ENCODE peak calls at places on chromosomes 13 and 19, in four cellular contexts. J, Y, D and V are unnamed samples.

GRCh38 chr13:21240586-21240985 is 64.1 kb downstream of the MRPL57 start:
- DNase-seq in Y (peak), J (no peak), D (no peak), V (peak)

GRCh38 chr13:25587581-25587980 is 215.8 kb downstream of the ATP8A2 start:
- DNase-seq in J (no peak), D (no peak), Y (no peak), V (no peak)

GRCh38 chr19:38277969-38278680 is 13.8 kb downstream of the SPINT2 start:
- DNase-seq in D (peak), J (peak), Y (no peak), V (peak)

GRCh38 chr19:56841194-56841546 is 644 bp upstream of the PEG3 start:
- DNase-seq in D (no peak), Y (no peak), J (no peak), V (no peak)

GRCh38 chr19:31120952-31121351 is 228.3 kb downstream of the TSHZ3 start:
- DNase-seq in D (no peak), J (no peak), Y (no peak), V (no peak)

GRCh38 chr19:41774515-41774980 is 19.2 kb downstream of the CEACAM6 start:
- DNase-seq in J (no peak), Y (no peak), D (no peak), V (no peak)

GRCh38 chr13:111642156-111642767 is 321.8 kb downstream of the TEX29 start:
- DNase-seq in D (no peak), J (no peak), Y (no peak), V (no peak)

GRCh38 chr19:13781547-13781946 is 7.3 kb downstream of the C19orf53 start:
- DNase-seq in Y (no peak), J (peak), D (peak), V (peak)

GRCh38 chr19:19627716-19628498 is at the start of gene LPAR2:
- DNase-seq in Y (no peak), D (peak), J (no peak), V (no peak)

GRCh38 chr19:8476524-8476923 is 25.9 kb downstream of the PRAM1 start:
- DNase-seq in D (no peak), Y (no peak), J (no peak), V (no peak)

GRCh38 chr19:30214651-30215051 is 157.5 kb upstream of the ZNF536 start:
- DNase-seq in J (no peak), Y (no peak), D (no peak), V (no peak)

GRCh38 chr13:27171244-27171829 is at the start of gene USP12:
- DNase-seq in D (peak), J (peak), Y (no peak), V (no peak)

GRCh38 chr19:44718441-44719261 is 19.7 kb downstream of the CEACAM16 start:
- DNase-seq in J (peak), Y (no peak), D (peak), V (no peak)

DNA sequence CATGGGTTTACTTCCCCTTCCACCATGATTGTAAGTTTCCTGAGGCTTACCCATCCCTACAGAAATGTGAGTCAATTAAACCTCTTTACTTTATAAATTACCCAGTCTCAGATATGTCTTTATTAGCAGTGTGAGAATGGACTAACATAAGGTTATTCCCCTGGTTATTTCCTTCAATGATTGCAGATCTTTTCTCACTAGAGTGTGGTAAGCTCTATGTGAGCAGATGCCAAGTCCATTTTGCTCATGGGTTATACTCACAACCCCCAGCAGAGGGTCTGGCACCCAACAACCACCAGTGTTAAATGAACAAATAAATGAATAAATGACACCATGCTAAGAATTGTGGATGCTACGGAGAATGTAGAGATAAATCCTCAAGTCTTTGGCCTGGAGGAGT is 472.8 kb downstream of the LIG4 start:
- DNase-seq in Y (no peak), D (no peak), J (no peak), V (no peak)
- TF ChIP-seq CTCF in Y (no peak), D (no peak), J (no peak), V (no peak)

GRCh38 chr19:18202759-18203407 is 959 bp downstream of the RAB3A start:
- DNase-seq in Y (no peak), J (peak), D (peak), V (no peak)
- TF ChIP-seq CTCF in Y (peak), J (no peak), D (peak), V (peak)

GRCh38 chr19:5324947-5325346 is 15.7 kb downstream of the PTPRS start:
- DNase-seq in D (no peak), Y (no peak), J (no peak), V (no peak)

GRCh38 chr19:5319516-5319915 is 21.1 kb downstream of the PTPRS start:
- DNase-seq in J (no peak), Y (no peak), D (no peak), V (no peak)

GRCh38 chr19:5323475-5323811 is 17.2 kb downstream of the PTPRS start:
- DNase-seq in J (no peak), D (no peak), Y (no peak), V (no peak)

GRCh38 chr19:5321066-5321642 is 19.5 kb downstream of the PTPRS start:
- DNase-seq in D (no peak), J (no peak), Y (no peak), V (no peak)

GRCh38 chr19:5321851-5322681 is 18.5 kb downstream of the PTPRS start:
- DNase-seq in D (peak), J (no peak), Y (no peak), V (no peak)
- TF ChIP-seq CTCF in D (no peak), J (no peak), Y (no peak), V (no peak)

DNA sequence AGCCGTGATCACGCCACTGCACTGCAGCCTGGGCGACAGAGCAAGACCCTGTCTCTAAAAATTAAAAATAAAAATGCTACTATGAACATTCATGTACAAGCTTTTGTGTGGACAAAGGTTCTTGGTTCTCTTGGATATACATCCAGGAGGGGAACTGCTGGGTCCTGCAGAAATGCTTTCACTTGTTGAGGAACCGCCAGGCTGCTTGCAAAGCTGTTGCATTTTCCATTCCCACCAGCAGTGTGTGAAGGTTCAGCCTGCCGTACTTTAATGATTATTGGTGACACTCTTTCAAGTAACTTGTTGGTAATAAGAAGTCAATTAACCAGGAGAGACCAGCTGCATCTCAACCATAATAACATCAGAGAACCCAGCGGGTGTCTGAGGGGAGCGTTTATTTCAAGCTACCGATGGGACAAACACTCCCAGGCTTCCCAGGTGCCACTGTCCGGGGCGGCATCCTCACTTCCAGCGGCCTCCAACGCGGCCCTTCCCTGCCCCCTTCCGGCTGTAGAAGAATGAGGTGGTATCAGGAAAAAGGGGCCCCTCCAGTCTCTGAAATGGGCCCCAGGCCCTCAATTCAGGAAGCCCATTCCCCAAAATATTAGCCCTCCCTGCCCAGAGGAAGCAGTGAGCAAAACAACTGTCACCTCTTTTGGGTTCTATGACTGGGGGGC is 15.2 kb upstream of the PPP1R12C start:
- DNase-seq in Y (no peak), D (no peak), J (no peak), V (no peak)
- TF ChIP-seq CTCF in Y (no peak), D (peak), J (no peak), V (no peak)

DNA sequence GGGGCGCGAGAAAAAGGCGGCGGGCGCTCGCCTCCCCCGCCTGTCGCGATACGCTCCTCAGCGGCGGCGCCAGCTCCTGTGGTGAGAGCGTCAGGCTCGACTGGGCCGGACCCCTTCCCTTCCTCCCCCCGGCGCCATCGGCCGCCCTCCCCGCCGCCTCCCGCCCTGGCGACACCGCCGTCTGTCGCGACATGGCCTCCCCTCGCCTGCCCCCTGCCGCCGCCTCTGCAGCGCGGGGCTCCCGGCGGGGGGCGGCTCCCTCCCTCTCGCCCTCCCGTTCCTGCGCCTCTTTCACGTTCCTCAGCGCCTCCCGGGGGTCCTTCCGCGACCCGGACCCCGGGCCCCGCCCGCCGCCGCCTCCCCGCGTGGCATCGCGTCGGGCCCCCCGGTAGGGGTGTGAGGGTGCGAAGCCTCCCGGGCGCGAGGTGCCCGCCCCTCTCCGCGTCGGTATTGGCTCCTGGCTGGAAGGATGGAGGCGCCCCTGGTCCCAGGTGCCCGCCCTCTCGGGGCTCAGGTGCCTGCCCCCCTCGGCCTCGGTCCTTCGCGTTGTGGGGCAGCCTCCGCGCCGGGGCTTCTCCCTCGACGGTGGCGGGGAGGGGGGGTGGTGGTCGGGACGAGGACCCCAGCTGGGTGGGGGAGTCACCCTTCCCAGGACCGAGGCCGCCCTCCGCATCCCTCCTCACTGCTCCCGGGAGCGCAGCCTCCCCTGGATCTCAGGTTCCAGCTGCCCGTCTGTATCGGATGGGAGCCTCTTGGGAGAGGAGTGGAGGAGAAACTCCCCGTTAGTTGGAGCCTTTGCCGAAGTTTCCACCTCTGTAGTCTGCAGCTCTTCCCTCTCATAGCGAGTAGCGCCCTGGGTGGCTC is 583 bp downstream of the CNOT3 start:
- DNase-seq in J (no peak), D (peak), Y (no peak), V (no peak)
- TF ChIP-seq CTCF in J (no peak), D (no peak), Y (peak), V (no peak)

GRCh38 chr13:99600318-99600717 is 99.0 kb downstream of the TM9SF2 start:
- DNase-seq in D (peak), Y (no peak), J (no peak), V (no peak)
- TF ChIP-seq CTCF in D (peak), Y (no peak), J (no peak), V (no peak)

GRCh38 chr19:53809518-53810186 is 14.5 kb downstream of the NLRP12 start:
- DNase-seq in D (no peak), Y (no peak), J (no peak), V (no peak)

GRCh38 chr19:53810891-53811290 is 13.2 kb downstream of the NLRP12 start:
- DNase-seq in D (no peak), J (no peak), Y (no peak), V (no peak)

GRCh38 chr19:53810187-53810546 is 13.9 kb downstream of the NLRP12 start:
- DNase-seq in J (no peak), D (no peak), Y (no peak), V (no peak)

GRCh38 chr19:53813996-53814395 is 10.1 kb downstream of the NLRP12 start:
- DNase-seq in J (no peak), Y (no peak), D (no peak), V (no peak)

GRCh38 chr19:53812335-53812734 is 11.8 kb downstream of the NLRP12 start:
- DNase-seq in Y (no peak), D (peak), J (no peak), V (no peak)
- TF ChIP-seq CTCF in Y (no peak), D (peak), J (no peak), V (no peak)

DNA sequence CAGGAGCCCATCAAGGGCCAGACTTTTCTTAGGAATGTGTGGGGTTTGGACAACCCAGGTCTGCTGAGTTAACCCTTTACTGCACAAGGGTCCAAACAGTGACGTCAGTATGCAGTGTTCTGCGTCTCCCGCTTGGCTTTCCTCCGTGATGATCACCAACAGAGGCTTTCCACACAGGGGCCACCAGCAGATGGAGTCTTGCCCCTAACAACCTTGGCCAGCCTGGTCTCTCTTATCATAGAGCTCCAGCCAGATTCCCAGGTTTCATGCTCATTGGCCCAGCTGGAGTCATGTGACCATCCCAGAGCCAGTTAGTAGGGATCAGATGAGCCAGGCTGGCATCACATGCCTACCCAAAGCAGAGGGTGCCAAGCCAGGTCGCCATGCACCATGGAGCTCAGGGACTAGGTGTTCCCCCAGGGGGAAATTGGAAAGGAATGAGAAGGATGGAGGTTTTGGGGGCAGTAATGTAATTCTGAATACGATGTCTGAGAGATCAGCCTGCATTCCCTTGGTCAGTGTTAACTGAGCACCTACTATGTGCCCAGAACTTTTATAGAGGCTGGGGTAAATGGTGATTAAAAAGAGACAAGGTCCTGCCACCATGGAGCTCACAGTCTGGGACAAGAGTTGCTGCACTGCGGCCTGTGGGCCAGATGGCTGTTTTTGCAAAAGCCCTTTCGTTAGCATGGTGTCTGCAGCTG is 61.2 kb downstream of the MYH14 start:
- DNase-seq in J (no peak), D (no peak), Y (no peak), V (no peak)
- TF ChIP-seq CTCF in J (no peak), D (no peak), Y (no peak), V (no peak)

DNA sequence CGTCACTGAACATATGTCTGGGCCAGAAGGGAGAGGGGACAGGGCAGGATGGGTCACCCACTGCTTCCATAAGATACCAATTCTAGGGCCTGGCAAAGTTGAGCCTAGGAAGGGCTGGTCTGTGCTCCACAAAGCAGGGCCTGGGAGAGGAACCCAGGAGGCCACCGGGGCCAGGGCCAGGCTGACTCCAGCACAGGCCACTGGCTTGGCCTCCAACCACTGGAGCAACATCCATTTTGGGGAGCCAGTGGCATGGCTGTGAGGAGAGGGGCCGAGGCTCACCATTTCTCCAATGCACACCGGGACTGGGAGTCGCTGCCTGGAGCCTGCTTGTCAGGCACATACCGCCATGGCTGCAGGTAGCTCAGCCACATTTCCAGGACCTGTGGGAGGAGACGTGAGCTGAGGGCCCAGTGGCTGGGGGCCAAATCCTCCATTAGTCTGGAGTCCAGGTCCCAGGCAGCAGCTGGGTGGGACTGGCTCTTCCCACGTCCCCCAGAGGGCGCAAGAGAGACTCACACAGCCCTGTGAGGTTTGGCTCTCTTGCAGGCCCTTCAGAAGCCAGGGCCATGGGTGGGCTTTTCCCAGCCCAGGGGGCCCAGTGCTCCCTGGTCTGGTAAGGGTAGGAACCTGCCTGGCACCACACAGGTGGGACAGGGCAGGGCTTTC is 27.7 kb downstream of the TUBA3C start:
- DNase-seq in J (no peak), D (no peak), Y (no peak), V (no peak)
- TF ChIP-seq CTCF in J (no peak), D (no peak), Y (no peak), V (no peak)